ENCODE peak calls at places on chromosomes 7 and 10, in eight cellular contexts. L is NT2/D1, F is right lobe of liver, K is neuronal stem cell, Y is small intestine, M is transverse colon, T is neural progenitor cell, E is cardiac muscle cell. D is an unnamed sample.
A peak's percentile ranks its signal among the peaks of the same experiment; 100 is the strongest.

GRCh38 chr10:67818323-67818722 is 19.7 kb downstream of the DNAJC12 start:
- DNase-seq in L (no peak), F (no peak), K (no peak), Y (no peak), M (no peak), T (no peak), E (peak; percentile 18), D (no peak)

GRCh38 chr7:117051808-117052207 is 98.5 kb downstream of the ST7 start:
- DNase-seq in L (no peak), F (no peak), K (no peak), Y (no peak), M (no peak), T (no peak), E (no peak), D (no peak)

GRCh38 chr7:142549007-142549406 is 200.3 kb upstream of the PRSS1 start:
- DNase-seq in L (no peak), F (no peak), K (no peak), Y (no peak), M (no peak), T (no peak), E (no peak), D (no peak)

GRCh38 chr10:104642311-104643022 is 1.4 kb downstream of the SORCS3 start:
- DNase-seq in L (peak; percentile 64), F (no peak), K (peak; percentile 71), Y (peak; percentile 5), M (no peak), T (peak; percentile 93), E (peak; percentile 9), D (no peak)

GRCh38 chr7:96045919-96046318 is 273.6 kb downstream of the DYNC1I1 start:
- DNase-seq in L (no peak), F (no peak), K (no peak), Y (no peak), M (no peak), T (no peak), E (no peak), D (no peak)

GRCh38 chr7:48042216-48042615 is 6.9 kb downstream of the C7orf57 start:
- DNase-seq in L (no peak), F (no peak), K (no peak), Y (no peak), M (no peak), T (no peak), E (peak; percentile 68), D (no peak)

GRCh38 chr10:102646610-102647432 is 2.5 kb downstream of the TRIM8 start:
- DNase-seq in L (no peak), F (no peak), K (no peak), Y (peak; percentile 60), M (peak; percentile 46), T (peak; percentile 29), E (peak; percentile 58), D (peak; percentile 44)

GRCh38 chr10:34247560-34247959 is 567.5 kb downstream of the PARD3 start:
- DNase-seq in L (no peak), F (no peak), K (no peak), Y (no peak), M (no peak), T (no peak), E (no peak), D (no peak)

GRCh38 chr7:34227525-34227924 is 322.2 kb downstream of the BMPER start:
- DNase-seq in L (no peak), F (no peak), K (no peak), Y (no peak), M (no peak), T (no peak), E (peak; percentile 38), D (no peak)

GRCh38 chr10:5654218-5654755 is 12.1 kb downstream of the ASB13 start:
- DNase-seq in L (no peak), F (peak; percentile 43), K (no peak), Y (peak; percentile 84), M (peak; percentile 56), T (no peak), E (no peak), D (no peak)

GRCh38 chr10:62618576-62619408 is 185.7 kb upstream of the ADO start:
- DNase-seq in L (no peak), F (no peak), K (no peak), Y (no peak), M (peak; percentile 33), T (no peak), E (peak; percentile 79), D (no peak)

GRCh38 chr7:47314728-47315601 is 266.9 kb downstream of the TNS3 start:
- DNase-seq in L (peak; percentile 57), F (no peak), K (no peak), Y (no peak), M (no peak), T (no peak), E (peak; percentile 56), D (no peak)

GRCh38 chr10:74745449-74745848 is 81.0 kb upstream of the KAT6B start:
- DNase-seq in L (no peak), F (no peak), K (no peak), Y (no peak), M (no peak), T (no peak), E (no peak), D (no peak)

GRCh38 chr10:117989962-117990361 is 56.8 kb downstream of the RAB11FIP2 start:
- DNase-seq in L (no peak), F (no peak), K (no peak), Y (no peak), M (no peak), T (no peak), E (no peak), D (peak; percentile 65)

GRCh38 chr7:133235212-133235883 is 17.5 kb upstream of the EXOC4 start:
- DNase-seq in L (no peak), F (no peak), K (no peak), Y (no peak), M (no peak), T (no peak), E (peak; percentile 73), D (no peak)

GRCh38 chr10:4519691-4520402 is 306.2 kb upstream of the AKR1E2 start:
- DNase-seq in L (no peak), F (no peak), K (no peak), Y (no peak), M (no peak), T (no peak), E (peak; percentile 95), D (no peak)

GRCh38 chr7:44471436-44471835 is 19.0 kb downstream of the NUDCD3 start:
- DNase-seq in L (no peak), F (no peak), K (no peak), Y (no peak), M (no peak), T (no peak), E (no peak), D (no peak)

GRCh38 chr7:44283381-44284211 is 41.8 kb downstream of the CAMK2B start:
- DNase-seq in L (no peak), F (peak; percentile 37), K (no peak), Y (no peak), M (peak; percentile 3), T (no peak), E (no peak), D (no peak)

GRCh38 chr7:25139536-25139935 is 14.5 kb upstream of the CYCS start:
- DNase-seq in L (no peak), F (no peak), K (no peak), Y (no peak), M (no peak), T (no peak), E (no peak), D (no peak)

GRCh38 chr7:135976312-135977019 is 693 bp downstream of the MTPN start:
- DNase-seq in L (no peak), F (no peak), K (no peak), Y (peak; percentile 51), M (peak; percentile 22), T (no peak), E (no peak), D (no peak)

DNA sequence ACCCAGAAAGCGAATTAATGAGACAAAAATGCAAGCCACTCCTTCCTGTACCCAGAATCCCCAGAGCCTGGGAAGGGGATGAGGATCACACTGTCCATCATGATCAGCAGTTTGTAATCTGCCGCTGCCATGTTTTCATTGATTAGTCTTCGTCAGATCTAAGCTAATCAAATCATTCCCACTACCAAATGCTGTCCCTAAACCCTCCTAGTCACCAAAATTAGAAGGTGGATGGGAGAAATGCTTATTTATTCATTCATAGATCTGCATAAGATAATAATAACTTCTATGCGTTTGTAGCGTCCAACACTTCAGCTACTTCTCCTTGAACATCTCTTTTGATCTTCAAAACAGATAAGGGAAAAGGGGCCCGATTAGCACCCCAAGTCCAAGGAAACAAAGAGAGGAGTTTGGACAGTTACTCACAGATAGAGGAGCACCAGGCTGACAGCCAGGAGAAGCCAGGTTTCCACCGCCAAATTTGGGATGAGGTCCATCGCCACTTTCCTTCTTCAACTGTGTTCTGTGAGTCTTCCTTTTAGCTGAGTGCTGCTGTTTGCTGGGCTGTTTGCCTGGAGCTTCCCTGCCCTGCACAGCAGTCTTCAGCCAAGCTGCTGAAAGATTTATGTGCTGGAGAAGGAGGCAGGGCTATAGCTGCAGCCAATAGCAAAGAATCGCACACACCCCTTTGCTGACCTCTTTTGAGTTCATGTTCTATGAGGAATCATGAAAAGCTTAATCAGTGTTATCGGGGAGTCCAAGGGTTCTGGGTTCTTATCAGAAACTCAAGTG is at the start of gene CYP3A5:
- DNase-seq in L (no peak), F (peak; percentile 91), K (no peak), Y (peak; percentile 99), M (peak; percentile 85), T (no peak), E (peak; percentile 3), D (no peak)
- H3K4me3 ChIP-seq in L (no peak within 1 kb of the TSS), F (peak within 1 kb of the TSS; percentile 44), K (no peak within 1 kb of the TSS), Y (no peak within 1 kb of the TSS), M (peak within 1 kb of the TSS; percentile 48), T (no peak within 1 kb of the TSS), E (no peak within 1 kb of the TSS), D (no peak within 1 kb of the TSS)

DNA sequence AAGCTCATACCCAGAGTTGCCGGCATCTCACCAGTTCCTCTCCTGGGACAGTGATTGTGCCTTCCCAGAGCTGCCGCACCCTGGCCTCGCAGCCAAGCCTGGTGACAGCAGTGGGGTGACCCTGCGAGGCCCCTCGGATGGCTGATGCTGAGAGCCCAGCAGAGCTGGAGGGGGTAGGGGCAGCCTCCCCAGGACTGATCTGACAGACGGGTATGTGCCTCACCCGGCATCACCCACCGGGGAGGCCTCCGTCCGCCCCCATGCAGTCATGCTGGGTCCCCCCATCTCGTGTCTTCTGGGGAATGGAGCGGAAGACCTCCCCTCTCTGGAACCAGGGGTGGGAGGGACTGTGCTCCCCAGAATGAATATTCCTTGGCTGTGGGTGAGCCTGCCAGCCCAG is 82.3 kb downstream of the LHPP start:
- DNase-seq in L (no peak), F (no peak), K (no peak), Y (no peak), M (no peak), T (no peak), E (no peak), D (no peak)
- H3K4me1 ChIP-seq in L (peaks cover 9% of the 10 kb centered on the region), F (peaks cover 12% of the 10 kb centered on the region), K (peaks cover 12% of the 10 kb centered on the region), Y (no peaks in the 10 kb centered on the region), M (peaks cover 5% of the 10 kb centered on the region), T (no peaks in the 10 kb centered on the region), E (peaks cover 2% of the 10 kb centered on the region), D (no peaks in the 10 kb centered on the region)

DNA sequence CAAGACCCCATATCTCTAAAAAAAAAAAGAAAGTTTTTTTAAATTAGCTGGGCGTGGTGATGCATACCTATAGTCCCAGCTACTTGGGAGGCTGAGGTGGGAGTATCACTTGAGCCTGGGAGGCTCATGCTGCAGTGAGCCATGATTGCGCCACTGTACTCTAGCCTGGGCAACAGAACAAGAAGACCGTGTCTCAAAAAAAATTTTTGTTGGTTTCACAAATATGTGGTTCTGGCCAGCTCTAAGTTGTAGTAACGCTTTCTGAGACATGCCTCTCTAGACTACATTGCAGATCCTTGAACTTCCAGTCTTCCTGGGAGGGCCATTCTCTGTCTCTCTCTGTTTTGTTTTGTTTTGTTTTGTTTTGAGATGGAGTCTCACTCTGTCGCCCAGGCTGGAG is 24.6 kb upstream of the RHBDD2 start:
- DNase-seq in L (no peak), F (no peak), K (no peak), Y (no peak), M (no peak), T (no peak), E (peak; percentile 92), D (no peak)
- H3K36me3 ChIP-seq in L (no peaks in the 10 kb centered on the region), F (no peaks in the 10 kb centered on the region), K (no peaks in the 10 kb centered on the region), Y (no peaks in the 10 kb centered on the region), M (no peaks in the 10 kb centered on the region), T (no peaks in the 10 kb centered on the region), E (no peaks in the 10 kb centered on the region), D (no peaks in the 10 kb centered on the region)

GRCh38 chr10:81179324-81179723 is 641.6 kb downstream of the SH2D4B start:
- DNase-seq in L (no peak), F (no peak), K (no peak), Y (no peak), M (no peak), T (no peak), E (no peak), D (no peak)
- H3K4me3 ChIP-seq in L (no peak overlapping the region), F (no peak overlapping the region), K (no peak overlapping the region), Y (no peak overlapping the region), M (no peak overlapping the region), T (no peak overlapping the region), E (no peak overlapping the region), D (no peak overlapping the region)

D was measured in HAP-1.